ENCODE peak calls at places on chromosomes 13 and 19, in ten cellular contexts. U is A549, D is fibroblast of lung, V is AG09319, Y is GM10248, K is neural crest cell, O is B cell, H is astrocyte of the spinal cord, P is mucosa of descending colon, W is IMR-90. G is an unnamed sample.

GRCh38 chr13:48624016-48624415 is 29.7 kb upstream of the CYSLTR2 start:
- DNase-seq in H (no peak), P (no peak), D (no peak), O (no peak), Y (no peak), U (no peak), K (no peak), V (no peak), W (no peak), G (no peak)

GRCh38 chr13:80093888-80094287 is 247.0 kb downstream of the SPRY2 start:
- DNase-seq in V (no peak), W (no peak), D (no peak), Y (no peak), K (no peak), O (no peak), H (no peak), P (no peak), U (no peak), G (no peak)

GRCh38 chr19:6475321-6476108 is 6.1 kb downstream of the DENND1C start:
- DNase-seq in V (no peak), W (no peak), K (no peak), P (peak; percentile 30), H (no peak), O (peak; percentile 31), U (peak; percentile 20), D (no peak), Y (no peak), G (peak; percentile 31)

GRCh38 chr13:22227895-22228294 is 557.0 kb downstream of the FGF9 start:
- DNase-seq in W (no peak), V (no peak), P (no peak), U (no peak), O (no peak), Y (peak; percentile 28), H (no peak), K (no peak), D (no peak), G (no peak)

GRCh38 chr19:50319156-50319555 is 10.0 kb downstream of the KCNC3 start:
- DNase-seq in P (no peak), K (no peak), O (no peak), Y (no peak), H (no peak), V (no peak), U (no peak), W (no peak), D (no peak), G (no peak)

GRCh38 chr13:66693656-66694055 is 536.5 kb downstream of the PCDH9 start:
- DNase-seq in K (no peak), U (no peak), W (no peak), O (no peak), P (no peak), V (no peak), H (no peak), Y (no peak), D (peak; percentile 30), G (no peak)

GRCh38 chr13:95492044-95492801 is 60.3 kb upstream of the CLDN10 start:
- DNase-seq in P (peak; percentile 92), K (no peak), Y (no peak), W (no peak), V (no peak), D (no peak), O (no peak), H (no peak), U (peak; percentile 55), G (no peak)

GRCh38 chr13:97321616-97322321 is 99.6 kb downstream of the MBNL2 start:
- DNase-seq in H (no peak), K (no peak), Y (no peak), D (no peak), V (no peak), W (no peak), O (no peak), U (no peak), P (no peak), G (no peak)

GRCh38 chr19:38514812-38515633 is 81.5 kb downstream of the RYR1 start:
- DNase-seq in O (peak; percentile 91), D (peak; percentile 39), Y (peak; percentile 90), U (peak; percentile 83), W (peak; percentile 37), K (peak; percentile 80), P (peak; percentile 76), H (peak; percentile 49), V (peak; percentile 5), G (peak; percentile 83)

GRCh38 chr13:33690321-33690720 is 127.6 kb upstream of the RFC3 start:
- DNase-seq in V (no peak), H (no peak), O (no peak), W (no peak), D (no peak), P (no peak), U (no peak), K (no peak), Y (no peak), G (no peak)

GRCh38 chr19:49224856-49225255 is 67.3 kb downstream of the TRPM4 start:
- DNase-seq in D (peak; percentile 39), Y (no peak), P (peak; percentile 71), W (peak; percentile 57), K (no peak), O (no peak), U (peak; percentile 90), H (peak; percentile 49), V (no peak), G (peak; percentile 67)

GRCh38 chr13:34571716-34572115 is 370.4 kb upstream of the NBEA start:
- DNase-seq in H (no peak), V (no peak), Y (no peak), W (no peak), D (no peak), O (no peak), U (no peak), K (no peak), P (no peak), G (no peak)

GRCh38 chr13:79716191-79716590 is 235.2 kb downstream of the NDFIP2 start:
- DNase-seq in U (no peak), H (no peak), K (no peak), Y (no peak), P (no peak), V (no peak), O (no peak), W (no peak), D (no peak), G (no peak)

GRCh38 chr13:74162135-74162534 is 27.9 kb upstream of the KLF12 start:
- DNase-seq in V (no peak), W (no peak), P (no peak), Y (no peak), K (no peak), H (no peak), U (no peak), O (no peak), D (no peak), G (no peak)

GRCh38 chr13:45196622-45197021 is 4.2 kb downstream of the KCTD4 start:
- DNase-seq in W (peak; percentile 80), K (no peak), D (no peak), O (no peak), P (no peak), V (no peak), H (peak; percentile 48), U (no peak), Y (no peak), G (no peak)

GRCh38 chr13:48304132-48304876 is 753 bp downstream of the RB1 start:
- DNase-seq in W (peak; percentile 55), U (peak; percentile 22), Y (peak; percentile 83), O (peak; percentile 75), V (peak; percentile 19), H (peak; percentile 52), K (peak; percentile 9), P (peak; percentile 58), D (peak; percentile 61), G (peak; percentile 31)

DNA sequence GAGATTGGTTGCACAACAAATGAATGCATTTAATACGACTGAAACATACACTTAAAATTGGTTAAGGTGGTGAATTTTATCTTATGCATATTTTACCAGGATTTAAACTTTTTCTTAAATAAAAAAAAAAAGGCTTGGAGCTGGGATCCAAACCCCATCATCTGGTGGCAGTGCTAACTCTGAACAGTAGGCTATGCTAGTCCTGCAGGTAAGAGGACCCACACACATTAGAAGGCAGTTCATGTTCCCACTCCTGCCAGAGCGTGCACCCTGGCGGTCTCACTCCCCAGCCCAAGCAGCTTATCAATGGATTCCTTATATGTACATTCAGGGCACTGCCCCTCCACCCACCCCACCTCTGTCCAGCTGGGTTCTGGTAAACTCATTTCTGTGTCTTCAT is 31.3 kb upstream of the CEBPA start:
- DNase-seq in Y (no peak), D (no peak), U (no peak), P (no peak), V (no peak), O (no peak), K (no peak), H (no peak), W (no peak), G (no peak)
- TF ChIP-seq CTCF in Y (no peak), D (no peak), U (no peak), P (no peak), V (no peak), O (no peak), K (no peak), H (no peak), W (no peak), G (no peak)

DNA sequence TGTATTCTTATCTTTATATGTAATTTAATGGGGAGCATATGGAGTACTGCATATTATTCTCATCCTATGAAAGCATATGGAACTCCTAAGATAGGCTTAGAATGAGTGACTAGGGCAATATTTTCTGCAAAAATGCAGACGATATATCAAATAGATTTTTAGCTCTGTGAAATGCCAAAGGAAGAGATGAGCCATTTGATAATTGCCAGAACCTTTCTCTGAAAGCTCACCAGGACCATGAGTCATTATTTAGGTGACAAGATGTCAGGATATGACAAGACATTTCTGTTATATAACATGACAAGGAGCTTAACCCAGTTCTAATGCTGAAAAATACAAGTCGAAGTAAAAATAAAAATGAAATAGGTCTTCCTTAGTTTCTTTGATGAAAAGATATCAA is 145.0 kb downstream of the SLITRK6 start:
- DNase-seq in D (no peak), V (no peak), Y (no peak), W (no peak), K (no peak), O (no peak), H (no peak), U (no peak), P (no peak), G (no peak)
- TF ChIP-seq CTCF in D (no peak), V (no peak), Y (no peak), W (no peak), K (no peak), O (no peak), H (no peak), U (no peak), P (no peak), G (no peak)

GRCh38 chr19:55644842-55645511 is 1.5 kb downstream of the ZNF581 start:
- DNase-seq in K (no peak), V (no peak), P (no peak), Y (no peak), U (no peak), O (peak; percentile 39), W (no peak), H (no peak), D (no peak), G (no peak)
- TF ChIP-seq CTCF in K (no peak), V (no peak), P (no peak), Y (no peak), U (no peak), O (no peak), W (no peak), H (no peak), D (no peak), G (no peak)

DNA sequence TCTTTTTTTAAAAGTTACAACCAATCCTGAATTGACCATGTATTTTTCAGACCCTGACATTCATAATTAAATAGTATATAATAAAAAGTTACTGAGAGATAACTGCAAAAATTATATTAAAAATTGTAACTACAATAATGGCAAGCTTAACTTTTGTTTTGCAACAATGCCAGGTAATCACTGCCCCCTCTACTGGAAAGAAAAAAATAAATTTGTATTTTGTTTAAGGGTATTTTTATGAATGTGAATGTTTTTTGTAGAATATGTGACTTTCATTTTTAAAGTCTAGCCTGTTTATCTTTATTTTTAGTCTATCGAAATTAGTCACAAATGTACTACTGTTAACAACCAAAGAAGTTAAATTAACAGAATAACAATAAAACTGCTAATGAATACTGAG is 21.7 kb downstream of the MRPS31 start:
- DNase-seq in Y (no peak), O (no peak), U (no peak), K (no peak), V (no peak), H (no peak), W (no peak), P (no peak), D (no peak), G (no peak)
- TF ChIP-seq CTCF in Y (no peak), O (no peak), U (no peak), K (peak; percentile 35), V (no peak), H (peak; percentile 16), W (peak; percentile 10), P (no peak), D (peak; percentile 21), G (no peak)